ENCODE peak calls at places on chromosomes 16 and 17, in six cellular contexts. One of them, this sample, is unnamed.

GRCh38 chr17:21689604-21690003 is 2.7 kb upstream of the KCNJ18 start:
- DNase-seq in body of pancreas: peak
- DNase-seq in glutamatergic neuron: no peak
- DNase-seq in fibroblast of mammary gland: peak
- DNase-seq in IMR-90: peak
- DNase-seq in heart left ventricle: peak
- DNase-seq in this sample: peak

GRCh38 chr17:80813318-80813717 is 178.3 kb upstream of the CHMP6 start:
- DNase-seq in heart left ventricle: no peak
- DNase-seq in glutamatergic neuron: no peak
- DNase-seq in IMR-90: no peak
- DNase-seq in body of pancreas: no peak
- DNase-seq in fibroblast of mammary gland: no peak
- DNase-seq in this sample: no peak

GRCh38 chr17:1577657-1578428 is 15.3 kb upstream of the PITPNA start:
- DNase-seq in fibroblast of mammary gland: no peak
- DNase-seq in heart left ventricle: peak
- DNase-seq in glutamatergic neuron: no peak
- DNase-seq in body of pancreas: peak
- DNase-seq in IMR-90: no peak
- DNase-seq in this sample: no peak

GRCh38 chr17:60392845-60393702 is 1.1 kb upstream of the USP32 start:
- DNase-seq in heart left ventricle: no peak
- DNase-seq in body of pancreas: peak
- DNase-seq in IMR-90: peak
- DNase-seq in fibroblast of mammary gland: peak
- DNase-seq in glutamatergic neuron: no peak
- DNase-seq in this sample: peak

GRCh38 chr17:45784583-45785372 is 658 bp downstream of the CRHR1 start:
- DNase-seq in IMR-90: no peak
- DNase-seq in fibroblast of mammary gland: no peak
- DNase-seq in body of pancreas: peak
- DNase-seq in heart left ventricle: no peak
- DNase-seq in glutamatergic neuron: peak
- DNase-seq in this sample: peak

GRCh38 chr17:16939606-16940115 is 32.3 kb downstream of the TNFRSF13B start:
- DNase-seq in IMR-90: no peak
- DNase-seq in body of pancreas: no peak
- DNase-seq in heart left ventricle: no peak
- DNase-seq in fibroblast of mammary gland: no peak
- DNase-seq in glutamatergic neuron: no peak
- DNase-seq in this sample: no peak

GRCh38 chr17:56810846-56811775 is 22.6 kb downstream of the C17orf67 start:
- DNase-seq in heart left ventricle: no peak
- DNase-seq in IMR-90: no peak
- DNase-seq in fibroblast of mammary gland: no peak
- DNase-seq in glutamatergic neuron: no peak
- DNase-seq in body of pancreas: no peak
- DNase-seq in this sample: no peak

GRCh38 chr17:38879878-38880727 is 10.2 kb downstream of the LASP1 start:
- DNase-seq in body of pancreas: peak
- DNase-seq in fibroblast of mammary gland: peak
- DNase-seq in glutamatergic neuron: no peak
- DNase-seq in IMR-90: peak
- DNase-seq in heart left ventricle: peak
- DNase-seq in this sample: peak

GRCh38 chr16:19776565-19776964 is 58.5 kb downstream of the IQCK start:
- DNase-seq in fibroblast of mammary gland: no peak
- DNase-seq in IMR-90: no peak
- DNase-seq in body of pancreas: no peak
- DNase-seq in heart left ventricle: no peak
- DNase-seq in glutamatergic neuron: no peak
- DNase-seq in this sample: no peak

GRCh38 chr17:32111141-32111771 is 31.0 kb upstream of the RHOT1 start:
- DNase-seq in glutamatergic neuron: peak
- DNase-seq in heart left ventricle: peak
- DNase-seq in IMR-90: peak
- DNase-seq in body of pancreas: peak
- DNase-seq in fibroblast of mammary gland: peak
- DNase-seq in this sample: peak

GRCh38 chr17:59329558-59330313 is 1.7 kb upstream of the YPEL2 start:
- DNase-seq in fibroblast of mammary gland: peak
- DNase-seq in body of pancreas: peak
- DNase-seq in IMR-90: peak
- DNase-seq in glutamatergic neuron: peak
- DNase-seq in heart left ventricle: peak
- DNase-seq in this sample: peak

GRCh38 chr16:25299792-25300590 is 42.3 kb upstream of the ZKSCAN2 start:
- DNase-seq in body of pancreas: no peak
- DNase-seq in IMR-90: no peak
- DNase-seq in fibroblast of mammary gland: no peak
- DNase-seq in heart left ventricle: no peak
- DNase-seq in glutamatergic neuron: no peak
- DNase-seq in this sample: no peak

GRCh38 chr16:30054451-30054850 is 11.1 kb upstream of the ALDOA start:
- DNase-seq in IMR-90: no peak
- DNase-seq in body of pancreas: no peak
- DNase-seq in fibroblast of mammary gland: no peak
- DNase-seq in heart left ventricle: no peak
- DNase-seq in glutamatergic neuron: no peak
- DNase-seq in this sample: no peak

GRCh38 chr16:30053376-30054015 is 12.1 kb upstream of the ALDOA start:
- DNase-seq in body of pancreas: no peak
- DNase-seq in IMR-90: peak
- DNase-seq in heart left ventricle: no peak
- DNase-seq in glutamatergic neuron: no peak
- DNase-seq in fibroblast of mammary gland: no peak
- DNase-seq in this sample: no peak

GRCh38 chr16:30052671-30053372 is 12.7 kb upstream of the ALDOA start:
- DNase-seq in IMR-90: peak
- DNase-seq in body of pancreas: peak
- DNase-seq in glutamatergic neuron: peak
- DNase-seq in heart left ventricle: peak
- DNase-seq in fibroblast of mammary gland: peak
- DNase-seq in this sample: peak

GRCh38 chr16:30051518-30051917 is 14.0 kb upstream of the ALDOA start:
- DNase-seq in IMR-90: peak
- DNase-seq in fibroblast of mammary gland: peak
- DNase-seq in body of pancreas: no peak
- DNase-seq in heart left ventricle: no peak
- DNase-seq in glutamatergic neuron: no peak
- DNase-seq in this sample: peak

DNA sequence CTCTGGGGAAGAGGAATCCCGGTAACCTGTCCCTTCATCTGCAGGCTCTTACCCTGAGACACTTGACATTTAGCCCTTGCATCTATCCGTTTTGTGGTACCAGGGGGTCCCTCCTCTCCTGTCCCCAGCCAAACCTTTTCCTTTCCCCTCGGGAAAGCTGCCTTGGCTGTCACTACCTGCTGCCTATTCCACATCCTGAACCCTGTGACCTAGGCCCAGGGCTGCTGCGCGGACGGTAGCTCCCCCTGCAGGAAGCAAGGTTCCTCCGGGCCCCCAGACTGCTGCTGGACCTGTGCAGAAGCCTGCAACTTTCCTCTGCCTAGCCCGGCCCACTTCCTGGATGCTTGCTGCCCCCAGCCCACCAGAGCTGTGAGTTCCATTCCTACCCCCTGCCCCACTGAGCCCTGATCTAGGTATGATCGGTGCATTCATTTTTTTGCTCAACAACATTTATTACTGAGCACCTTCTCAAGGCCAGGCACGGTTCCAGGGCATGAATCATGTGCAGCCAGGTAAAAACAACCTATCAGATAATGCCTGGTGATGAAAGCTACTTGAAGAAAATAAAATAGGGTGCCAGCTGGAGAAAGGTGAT is 10.5 kb upstream of the ALDOA start:
- DNase-seq in body of pancreas: peak
- DNase-seq in fibroblast of mammary gland: no peak
- DNase-seq in glutamatergic neuron: peak
- DNase-seq in IMR-90: no peak
- DNase-seq in heart left ventricle: no peak
- DNase-seq in this sample: peak
- TF ChIP-seq CTCF in body of pancreas: peak
- TF ChIP-seq CTCF in fibroblast of mammary gland: peak
- TF ChIP-seq CTCF in glutamatergic neuron: peak
- TF ChIP-seq CTCF in IMR-90: peak
- TF ChIP-seq CTCF in heart left ventricle: no peak
- TF ChIP-seq CTCF in this sample: peak

GRCh38 chr17:8360260-8360659 is 16.2 kb downstream of the KRABD2 start:
- DNase-seq in heart left ventricle: no peak
- DNase-seq in IMR-90: no peak
- DNase-seq in glutamatergic neuron: no peak
- DNase-seq in fibroblast of mammary gland: no peak
- DNase-seq in body of pancreas: no peak
- DNase-seq in this sample: no peak

GRCh38 chr17:8362651-8363332 is 13.7 kb downstream of the KRABD2 start:
- DNase-seq in IMR-90: peak
- DNase-seq in glutamatergic neuron: no peak
- DNase-seq in heart left ventricle: no peak
- DNase-seq in fibroblast of mammary gland: peak
- DNase-seq in body of pancreas: no peak
- DNase-seq in this sample: no peak

GRCh38 chr17:8360751-8361150 is 15.8 kb downstream of the KRABD2 start:
- DNase-seq in heart left ventricle: no peak
- DNase-seq in glutamatergic neuron: no peak
- DNase-seq in fibroblast of mammary gland: no peak
- DNase-seq in body of pancreas: no peak
- DNase-seq in IMR-90: no peak
- DNase-seq in this sample: no peak

GRCh38 chr17:8357910-8358309 is 18.3 kb downstream of the ODF4 start:
- DNase-seq in IMR-90: no peak
- DNase-seq in fibroblast of mammary gland: no peak
- DNase-seq in glutamatergic neuron: no peak
- DNase-seq in body of pancreas: no peak
- DNase-seq in heart left ventricle: no peak
- DNase-seq in this sample: no peak

DNA sequence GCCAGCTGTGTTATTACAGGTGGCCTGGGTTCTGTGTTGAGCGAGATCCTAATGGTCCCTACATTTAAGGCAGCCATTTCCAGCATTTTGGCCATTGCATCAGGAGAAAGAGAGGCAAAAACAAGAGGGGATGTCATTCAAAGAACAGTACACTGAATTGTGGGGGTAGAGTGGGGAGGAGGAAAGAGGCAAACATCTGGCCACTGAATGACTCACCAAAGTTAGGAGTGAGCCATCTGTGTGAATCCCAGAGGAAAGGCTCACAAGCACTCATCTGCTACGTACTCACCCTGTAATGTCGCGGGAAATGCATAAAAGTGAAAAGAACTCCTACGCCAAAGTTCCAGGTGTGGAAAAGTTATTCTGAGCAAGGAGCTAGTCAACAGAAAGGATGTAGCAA is 16.7 kb downstream of the KRABD2 start:
- DNase-seq in IMR-90: peak
- DNase-seq in fibroblast of mammary gland: peak
- DNase-seq in body of pancreas: no peak
- DNase-seq in heart left ventricle: no peak
- DNase-seq in glutamatergic neuron: no peak
- DNase-seq in this sample: peak
- TF ChIP-seq CTCF in IMR-90: no peak
- TF ChIP-seq CTCF in fibroblast of mammary gland: no peak
- TF ChIP-seq CTCF in body of pancreas: no peak
- TF ChIP-seq CTCF in heart left ventricle: no peak
- TF ChIP-seq CTCF in glutamatergic neuron: no peak
- TF ChIP-seq CTCF in this sample: no peak

DNA sequence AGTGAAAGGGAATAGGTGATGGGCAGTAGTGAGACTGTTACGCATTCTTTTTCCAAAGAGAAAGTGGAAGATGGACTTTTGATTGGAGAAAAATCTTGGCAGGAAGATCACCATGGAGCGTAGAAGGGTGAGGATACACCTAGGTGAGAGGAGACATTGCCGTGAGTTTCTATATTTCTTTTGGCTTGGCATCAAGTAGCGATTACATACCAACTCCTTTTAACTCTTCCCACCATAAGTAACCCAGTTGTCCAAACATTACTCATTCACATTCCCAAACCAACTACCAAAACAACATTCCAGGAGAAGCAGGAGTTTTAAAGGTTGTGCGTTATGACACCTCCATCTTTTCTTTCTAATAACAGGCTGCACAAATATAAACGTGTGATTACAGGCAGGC is 10.7 kb upstream of the KRT28 start:
- DNase-seq in fibroblast of mammary gland: no peak
- DNase-seq in heart left ventricle: no peak
- DNase-seq in IMR-90: peak
- DNase-seq in glutamatergic neuron: no peak
- DNase-seq in body of pancreas: no peak
- DNase-seq in this sample: peak
- TF ChIP-seq CTCF in fibroblast of mammary gland: no peak
- TF ChIP-seq CTCF in heart left ventricle: no peak
- TF ChIP-seq CTCF in IMR-90: no peak
- TF ChIP-seq CTCF in glutamatergic neuron: no peak
- TF ChIP-seq CTCF in body of pancreas: no peak
- TF ChIP-seq CTCF in this sample: no peak

GRCh38 chr17:77322534-77323412 is 182.0 kb downstream of the SEC14L1 start:
- DNase-seq in body of pancreas: peak
- DNase-seq in glutamatergic neuron: peak
- DNase-seq in heart left ventricle: peak
- DNase-seq in fibroblast of mammary gland: peak
- DNase-seq in IMR-90: peak
- DNase-seq in this sample: peak

GRCh38 chr17:77324227-77324626 is 183.5 kb downstream of the SEC14L1 start:
- DNase-seq in fibroblast of mammary gland: no peak
- DNase-seq in body of pancreas: no peak
- DNase-seq in heart left ventricle: no peak
- DNase-seq in glutamatergic neuron: no peak
- DNase-seq in IMR-90: no peak
- DNase-seq in this sample: no peak

GRCh38 chr17:77325537-77325825 is 184.7 kb downstream of the SEC14L1 start:
- DNase-seq in fibroblast of mammary gland: no peak
- DNase-seq in body of pancreas: no peak
- DNase-seq in IMR-90: no peak
- DNase-seq in heart left ventricle: no peak
- DNase-seq in glutamatergic neuron: no peak
- DNase-seq in this sample: no peak

GRCh38 chr17:77322284-77322533 is 181.4 kb downstream of the SEC14L1 start:
- DNase-seq in body of pancreas: no peak
- DNase-seq in fibroblast of mammary gland: no peak
- DNase-seq in heart left ventricle: no peak
- DNase-seq in IMR-90: no peak
- DNase-seq in glutamatergic neuron: no peak
- DNase-seq in this sample: no peak

DNA sequence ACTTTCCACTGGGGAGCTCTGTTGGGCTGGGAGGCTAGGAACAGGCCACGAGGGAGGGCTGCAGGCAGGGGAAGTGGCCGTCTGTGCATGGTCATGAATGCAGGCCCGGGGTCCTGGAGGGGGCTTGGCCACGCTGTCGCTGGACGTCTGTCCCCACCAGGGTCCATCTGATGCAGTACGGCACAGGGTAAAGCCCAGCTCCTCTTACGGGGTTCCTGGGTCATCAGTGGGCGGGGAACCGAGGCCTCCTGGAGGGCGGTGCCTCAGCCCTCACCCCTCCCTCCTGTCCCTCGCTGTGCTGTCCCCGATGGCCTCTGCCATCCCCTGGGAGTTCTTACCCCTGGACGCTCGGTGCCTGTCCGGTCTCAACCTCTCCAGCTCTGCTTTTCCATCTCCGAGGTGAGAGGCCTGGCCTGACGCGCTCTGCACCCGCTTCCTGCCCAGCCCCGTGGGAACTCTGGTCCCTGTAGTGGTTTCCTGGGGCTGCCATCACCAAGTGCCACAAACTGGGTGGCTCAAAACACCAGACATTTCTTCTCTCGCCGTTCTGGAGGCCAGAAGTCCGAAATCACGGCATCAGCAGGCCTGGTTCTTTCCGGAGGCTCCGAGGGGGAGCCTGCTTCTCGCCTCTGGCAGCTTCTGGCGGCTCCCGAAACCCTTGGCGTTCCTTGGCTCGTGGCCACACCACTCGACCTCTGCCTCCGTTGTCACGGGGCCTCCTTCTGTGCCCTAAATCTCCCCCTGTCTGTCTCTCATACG is 182.8 kb downstream of the SEC14L1 start:
- DNase-seq in IMR-90: peak
- DNase-seq in fibroblast of mammary gland: peak
- DNase-seq in heart left ventricle: peak
- DNase-seq in body of pancreas: no peak
- DNase-seq in glutamatergic neuron: no peak
- DNase-seq in this sample: no peak
- TF ChIP-seq CTCF in IMR-90: no peak
- TF ChIP-seq CTCF in fibroblast of mammary gland: no peak
- TF ChIP-seq CTCF in heart left ventricle: no peak
- TF ChIP-seq CTCF in body of pancreas: no peak
- TF ChIP-seq CTCF in glutamatergic neuron: no peak
- TF ChIP-seq CTCF in this sample: no peak

This sample was measured in epithelial cell of esophagus.